ENCODE peak calls at places on chromosomes 4 and X, in four cellular contexts. F is fibroblast of lung; X is effector memory CD8-positive, alpha-beta T cell; D is NT2/D1. B is an unnamed sample.

GRCh38 chr4:83219344-83219990 is 65.1 kb downstream of the COQ2 start:
- DNase-seq in F (peak; percentile 8), D (no peak), X (no peak), B (peak; percentile 71)

GRCh38 chr4:123342498-123342897 is 54.1 kb upstream of the SPRY1 start:
- DNase-seq in X (no peak), F (no peak), D (no peak), B (no peak)

GRCh38 chrX:19658030-19658429 is 142.7 kb upstream of the MAP3K15 start:
- DNase-seq in F (peak; percentile 75), D (no peak), X (no peak), B (no peak)

GRCh38 chr4:74433541-74434172 is 11.3 kb upstream of the AREG start:
- DNase-seq in F (no peak), X (no peak), D (no peak), B (no peak)

GRCh38 chrX:153245288-153245731 is 66.2 kb downstream of the MAGEA1 start:
- DNase-seq in F (no peak), X (no peak), D (peak; percentile 15), B (no peak)

GRCh38 chr4:126604273-126604867 is 1028.4 kb upstream of the INTU start:
- DNase-seq in X (no peak), D (peak; percentile 22), F (peak; percentile 38), B (no peak)

GRCh38 chr4:164058775-164059174 is 564.3 kb downstream of the TMA16 start:
- DNase-seq in D (no peak), X (no peak), F (peak; percentile 56), B (no peak)

GRCh38 chr4:144591401-144591800 is 54.6 kb upstream of the HHIP start:
- DNase-seq in X (no peak), D (no peak), F (peak; percentile 83), B (no peak)

GRCh38 chr4:165294907-165295306 is 32.6 kb upstream of the MSMO1 start:
- DNase-seq in F (no peak), D (no peak), X (peak; percentile 17), B (no peak)

GRCh38 chr4:74189331-74190043 is 31.6 kb downstream of the MTHFD2L start:
- DNase-seq in D (peak; percentile 13), X (no peak), F (peak; percentile 58), B (peak; percentile 22)

GRCh38 chr4:181293014-181293413 is 950.2 kb upstream of the TENM3 start:
- DNase-seq in X (no peak), D (no peak), F (no peak), B (no peak)

GRCh38 chr4:109319684-109320083 is 17.2 kb upstream of the COL25A1 start:
- DNase-seq in F (no peak), X (no peak), D (no peak), B (no peak)

GRCh38 chrX:136209016-136209738 is 42.0 kb downstream of the MAP7D3 start:
- DNase-seq in X (peak; percentile 12), D (peak; percentile 22), F (peak; percentile 45), B (peak; percentile 62)

GRCh38 chr4:14928035-14928434 is 74.2 kb upstream of the CPEB2 start:
- DNase-seq in X (no peak), F (no peak), D (no peak), B (no peak)

GRCh38 chrX:7154040-7154597 is 6.2 kb upstream of the PUDP start:
- DNase-seq in D (no peak), X (no peak), F (no peak), B (no peak)

GRCh38 chr4:37722000-37722638 is 35.9 kb upstream of the RELL1 start:
- DNase-seq in F (no peak), X (no peak), D (no peak), B (peak; percentile 11)

GRCh38 chr4:158895797-158896442 is 127.1 kb downstream of the FNIP2 start:
- DNase-seq in F (peak; percentile 25), D (no peak), X (peak; percentile 27), B (peak; percentile 15)

GRCh38 chrX:83916525-83916924 is 55.6 kb downstream of the CYLC1 start:
- DNase-seq in F (no peak), X (no peak), D (peak; percentile 9), B (no peak)

GRCh38 chr4:34619531-34620109 is 1624.7 kb downstream of the ARAP2 start:
- DNase-seq in F (no peak), X (no peak), D (no peak), B (no peak)

GRCh38 chr4:38526412-38526811 is 137.6 kb upstream of the KLF3 start:
- DNase-seq in D (no peak), F (no peak), X (no peak), B (no peak)

GRCh38 chr4:75243570-75243969 is 270.6 kb downstream of the RCHY1 start:
- DNase-seq in D (no peak), F (no peak), X (no peak), B (no peak)

GRCh38 chrX:1480082-1480785 is 27.5 kb upstream of the ASMTL start:
- DNase-seq in X (peak; percentile 13), F (no peak), D (no peak), B (no peak)

GRCh38 chrX:38937926-38938325 is 136.7 kb downstream of the MID1IP1 start:
- DNase-seq in F (no peak), D (no peak), X (no peak), B (no peak)

B was measured in CD4-positive, CD25-positive, alpha-beta regulatory T cell.